ENCODE peak calls at places on chromosomes 2 and 18, in nine cellular contexts. One of them, this sample, is unnamed.

GRCh38 chr2:173066887-173067676 is 8.6 kb upstream of the MAP3K20 start:
- DNase-seq in Daoy: no peak
- DNase-seq in SHP77 treated with DMSO at 0.1 percent for 48 hours: no peak
- DNase-seq in CD8-positive, alpha-beta T cell: no peak
- DNase-seq in GM06990: no peak
- DNase-seq in mucosa of descending colon: no peak
- DNase-seq in C1 segment of cervical spinal cord: no peak
- DNase-seq in NCI-H1092: no peak
- DNase-seq in astrocyte of the spinal cord: no peak
- DNase-seq in this sample: no peak

GRCh38 chr2:98445167-98445522 is 487 bp downstream of the INPP4A start:
- DNase-seq in Daoy: no peak
- DNase-seq in SHP77 treated with DMSO at 0.1 percent for 48 hours: no peak
- DNase-seq in CD8-positive, alpha-beta T cell: no peak
- DNase-seq in GM06990: no peak
- DNase-seq in mucosa of descending colon: peak
- DNase-seq in C1 segment of cervical spinal cord: no peak
- DNase-seq in NCI-H1092: no peak
- DNase-seq in astrocyte of the spinal cord: peak
- DNase-seq in this sample: peak

GRCh38 chr2:207311316-207312005 is 145.7 kb upstream of the KLF7 start:
- DNase-seq in Daoy: peak
- DNase-seq in SHP77 treated with DMSO at 0.1 percent for 48 hours: peak
- DNase-seq in CD8-positive, alpha-beta T cell: no peak
- DNase-seq in GM06990: no peak
- DNase-seq in mucosa of descending colon: no peak
- DNase-seq in C1 segment of cervical spinal cord: no peak
- DNase-seq in NCI-H1092: no peak
- DNase-seq in astrocyte of the spinal cord: peak
- DNase-seq in this sample: no peak

GRCh38 chr2:20643060-20643459 is 7.8 kb downstream of the HS1BP3 start:
- DNase-seq in Daoy: no peak
- DNase-seq in SHP77 treated with DMSO at 0.1 percent for 48 hours: no peak
- DNase-seq in CD8-positive, alpha-beta T cell: no peak
- DNase-seq in GM06990: no peak
- DNase-seq in mucosa of descending colon: peak
- DNase-seq in C1 segment of cervical spinal cord: no peak
- DNase-seq in NCI-H1092: no peak
- DNase-seq in astrocyte of the spinal cord: no peak
- DNase-seq in this sample: no peak

GRCh38 chr2:127128508-127128907 is 21.6 kb upstream of the BIN1 start:
- DNase-seq in Daoy: no peak
- DNase-seq in SHP77 treated with DMSO at 0.1 percent for 48 hours: no peak
- DNase-seq in CD8-positive, alpha-beta T cell: no peak
- DNase-seq in GM06990: peak
- DNase-seq in mucosa of descending colon: peak
- DNase-seq in C1 segment of cervical spinal cord: no peak
- DNase-seq in NCI-H1092: no peak
- DNase-seq in astrocyte of the spinal cord: no peak
- DNase-seq in this sample: no peak

GRCh38 chr2:217981084-217981730 is 21.6 kb downstream of the TNS1 start:
- DNase-seq in Daoy: no peak
- DNase-seq in SHP77 treated with DMSO at 0.1 percent for 48 hours: no peak
- DNase-seq in CD8-positive, alpha-beta T cell: no peak
- DNase-seq in GM06990: no peak
- DNase-seq in mucosa of descending colon: no peak
- DNase-seq in C1 segment of cervical spinal cord: no peak
- DNase-seq in NCI-H1092: no peak
- DNase-seq in astrocyte of the spinal cord: no peak
- DNase-seq in this sample: no peak

GRCh38 chr2:20091305-20091991 is 40.0 kb upstream of the LAPTM4A start:
- DNase-seq in Daoy: peak
- DNase-seq in SHP77 treated with DMSO at 0.1 percent for 48 hours: no peak
- DNase-seq in CD8-positive, alpha-beta T cell: no peak
- DNase-seq in GM06990: no peak
- DNase-seq in mucosa of descending colon: no peak
- DNase-seq in C1 segment of cervical spinal cord: no peak
- DNase-seq in NCI-H1092: no peak
- DNase-seq in astrocyte of the spinal cord: peak
- DNase-seq in this sample: peak

GRCh38 chr2:230824406-230824978 is 40.2 kb upstream of the ITM2C start:
- DNase-seq in Daoy: peak
- DNase-seq in SHP77 treated with DMSO at 0.1 percent for 48 hours: peak
- DNase-seq in CD8-positive, alpha-beta T cell: peak
- DNase-seq in GM06990: peak
- DNase-seq in mucosa of descending colon: no peak
- DNase-seq in C1 segment of cervical spinal cord: peak
- DNase-seq in NCI-H1092: peak
- DNase-seq in astrocyte of the spinal cord: peak
- DNase-seq in this sample: no peak

GRCh38 chr2:134397146-134397896 is 143.4 kb downstream of the MGAT5 start:
- DNase-seq in Daoy: no peak
- DNase-seq in SHP77 treated with DMSO at 0.1 percent for 48 hours: no peak
- DNase-seq in CD8-positive, alpha-beta T cell: no peak
- DNase-seq in GM06990: no peak
- DNase-seq in mucosa of descending colon: no peak
- DNase-seq in C1 segment of cervical spinal cord: no peak
- DNase-seq in NCI-H1092: no peak
- DNase-seq in astrocyte of the spinal cord: no peak
- DNase-seq in this sample: no peak

GRCh38 chr18:13580351-13580750 is 146.0 kb downstream of the FAM210A start:
- DNase-seq in Daoy: no peak
- DNase-seq in SHP77 treated with DMSO at 0.1 percent for 48 hours: no peak
- DNase-seq in CD8-positive, alpha-beta T cell: no peak
- DNase-seq in GM06990: no peak
- DNase-seq in mucosa of descending colon: no peak
- DNase-seq in C1 segment of cervical spinal cord: no peak
- DNase-seq in NCI-H1092: no peak
- DNase-seq in astrocyte of the spinal cord: no peak
- DNase-seq in this sample: no peak

GRCh38 chr2:238636269-238637073 is 209.7 kb downstream of the ASB1 start:
- DNase-seq in Daoy: peak
- DNase-seq in SHP77 treated with DMSO at 0.1 percent for 48 hours: no peak
- DNase-seq in CD8-positive, alpha-beta T cell: no peak
- DNase-seq in GM06990: no peak
- DNase-seq in mucosa of descending colon: no peak
- DNase-seq in C1 segment of cervical spinal cord: no peak
- DNase-seq in NCI-H1092: no peak
- DNase-seq in astrocyte of the spinal cord: peak
- DNase-seq in this sample: peak

GRCh38 chr2:195490304-195490703 is 166.7 kb upstream of the SLC39A10 start:
- DNase-seq in Daoy: no peak
- DNase-seq in SHP77 treated with DMSO at 0.1 percent for 48 hours: no peak
- DNase-seq in CD8-positive, alpha-beta T cell: no peak
- DNase-seq in GM06990: no peak
- DNase-seq in mucosa of descending colon: no peak
- DNase-seq in C1 segment of cervical spinal cord: no peak
- DNase-seq in NCI-H1092: no peak
- DNase-seq in astrocyte of the spinal cord: no peak
- DNase-seq in this sample: no peak

GRCh38 chr2:120867290-120868231 is 131.9 kb downstream of the GLI2 start:
- DNase-seq in Daoy: peak
- DNase-seq in SHP77 treated with DMSO at 0.1 percent for 48 hours: no peak
- DNase-seq in CD8-positive, alpha-beta T cell: no peak
- DNase-seq in GM06990: no peak
- DNase-seq in mucosa of descending colon: peak
- DNase-seq in C1 segment of cervical spinal cord: peak
- DNase-seq in NCI-H1092: no peak
- DNase-seq in astrocyte of the spinal cord: peak
- DNase-seq in this sample: no peak